ENCODE peak calls at places on chromosomes 1 and 21, in seven cellular contexts. A is GM23338, U is HCT116, L is SK-N-SH, D is A549, J is GM12878, T is K562. Z is an unnamed sample.

GRCh38 chr1:12001996-12002493 is 17.3 kb upstream of the MIIP start:
- DNase-seq in A (no peak), U (peak; percentile 19), L (no peak), D (peak; percentile 21), J (no peak), T (no peak), Z (no peak)

GRCh38 chr1:86913399-86913895 is 479 bp downstream of the SELENOF start:
- DNase-seq in A (peak; percentile 37), U (no peak), L (no peak), D (peak; percentile 2), J (peak; percentile 52), T (peak; percentile 16), Z (no peak)

GRCh38 chr1:233364695-233365539 is 37.4 kb downstream of the MAP3K21 start:
- DNase-seq in A (peak; percentile 20), U (no peak), L (peak; percentile 34), D (peak; percentile 49), J (no peak), T (peak; percentile 35), Z (peak; percentile 5)

GRCh38 chr1:207128336-207128921 is 24.4 kb downstream of the C4BPA start:
- DNase-seq in A (no peak), U (no peak), L (no peak), D (no peak), J (no peak), T (no peak), Z (no peak)

GRCh38 chr1:3992103-3992556 is 92.1 kb upstream of the C1orf174 start:
- DNase-seq in A (no peak), U (peak; percentile 13), L (no peak), D (peak; percentile 13), J (peak; percentile 5), T (no peak), Z (no peak)

GRCh38 chr1:184193451-184193850 is 141.9 kb downstream of the TSEN15 start:
- DNase-seq in A (no peak), U (no peak), L (no peak), D (no peak), J (no peak), T (no peak), Z (no peak)

GRCh38 chr21:28827422-28827821 is 165.3 kb downstream of the LTN1 start:
- DNase-seq in A (no peak), U (no peak), L (no peak), D (no peak), J (no peak), T (no peak), Z (no peak)

GRCh38 chr1:192445849-192446489 is 129.2 kb downstream of the RGS21 start:
- DNase-seq in A (peak; percentile 56), U (peak; percentile 15), L (no peak), D (peak; percentile 41), J (no peak), T (peak; percentile 36), Z (peak; percentile 22)

GRCh38 chr1:119006406-119007279 is 18.5 kb upstream of the TBX15 start:
- DNase-seq in A (peak; percentile 68), U (no peak), L (no peak), D (no peak), J (no peak), T (no peak), Z (no peak)

GRCh38 chr1:31696246-31696645 is 7.6 kb downstream of the COL16A1 start:
- DNase-seq in A (no peak), U (no peak), L (no peak), D (no peak), J (no peak), T (no peak), Z (no peak)

GRCh38 chr1:178542554-178543290 is 29.8 kb downstream of the TEX35 start:
- DNase-seq in A (peak; percentile 86), U (peak; percentile 43), L (peak; percentile 94), D (peak; percentile 78), J (peak; percentile 52), T (peak; percentile 94), Z (no peak)

GRCh38 chr1:205088341-205088740 is 4.1 kb upstream of the TMEM81 start:
- DNase-seq in A (no peak), U (no peak), L (no peak), D (no peak), J (no peak), T (no peak), Z (no peak)

GRCh38 chr1:92159593-92159992 is 58.1 kb upstream of the C1orf146 start:
- DNase-seq in A (no peak), U (no peak), L (no peak), D (no peak), J (no peak), T (no peak), Z (no peak)

GRCh38 chr21:27258222-27258621 is 291.3 kb upstream of the ADAMTS5 start:
- DNase-seq in A (no peak), U (no peak), L (no peak), D (no peak), J (no peak), T (no peak), Z (no peak)

GRCh38 chr1:223802602-223803001 is 43.1 kb downstream of the TP53BP2 start:
- DNase-seq in A (no peak), U (no peak), L (no peak), D (no peak), J (no peak), T (no peak), Z (no peak)

GRCh38 chr1:63269571-63269970 is 52.8 kb upstream of the FOXD3 start:
- DNase-seq in A (no peak), U (no peak), L (no peak), D (no peak), J (no peak), T (no peak), Z (no peak)

GRCh38 chr1:32972814-32973428 is 8.3 kb upstream of the RNF19B start:
- DNase-seq in A (peak; percentile 93), U (no peak), L (peak; percentile 91), D (no peak), J (no peak), T (no peak), Z (no peak)

GRCh38 chr1:241391926-241392710 is 35.1 kb upstream of the RGS7 start:
- DNase-seq in A (no peak), U (no peak), L (no peak), D (no peak), J (no peak), T (no peak), Z (no peak)

GRCh38 chr1:25973610-25974355 is 24.1 kb downstream of the PAFAH2 start:
- DNase-seq in A (no peak), U (no peak), L (no peak), D (no peak), J (no peak), T (no peak), Z (no peak)

GRCh38 chr1:28437260-28437923 is 67.9 kb downstream of the PHACTR4 start:
- DNase-seq in A (no peak), U (peak; percentile 50), L (no peak), D (peak; percentile 75), J (no peak), T (no peak), Z (peak; percentile 41)

GRCh38 chr1:228740991-228741390 is 5.7 kb downstream of the RHOU start:
- DNase-seq in A (no peak), U (no peak), L (no peak), D (no peak), J (no peak), T (no peak), Z (no peak)

GRCh38 chr1:94514095-94514727 is 27.3 kb downstream of the F3 start:
- DNase-seq in A (peak; percentile 72), U (peak; percentile 42), L (peak; percentile 20), D (peak; percentile 30), J (no peak), T (no peak), Z (peak; percentile 10)
- TF ChIP-seq REST in A (no peak), U (no peak), L (no peak), D (no peak), J (no peak), T (no peak), Z (no peak)

GRCh38 chr1:52848423-52848822 is 5.9 kb downstream of the ZYG11A start:
- DNase-seq in A (no peak), U (no peak), L (no peak), D (no peak), J (no peak), T (no peak), Z (no peak)

DNA sequence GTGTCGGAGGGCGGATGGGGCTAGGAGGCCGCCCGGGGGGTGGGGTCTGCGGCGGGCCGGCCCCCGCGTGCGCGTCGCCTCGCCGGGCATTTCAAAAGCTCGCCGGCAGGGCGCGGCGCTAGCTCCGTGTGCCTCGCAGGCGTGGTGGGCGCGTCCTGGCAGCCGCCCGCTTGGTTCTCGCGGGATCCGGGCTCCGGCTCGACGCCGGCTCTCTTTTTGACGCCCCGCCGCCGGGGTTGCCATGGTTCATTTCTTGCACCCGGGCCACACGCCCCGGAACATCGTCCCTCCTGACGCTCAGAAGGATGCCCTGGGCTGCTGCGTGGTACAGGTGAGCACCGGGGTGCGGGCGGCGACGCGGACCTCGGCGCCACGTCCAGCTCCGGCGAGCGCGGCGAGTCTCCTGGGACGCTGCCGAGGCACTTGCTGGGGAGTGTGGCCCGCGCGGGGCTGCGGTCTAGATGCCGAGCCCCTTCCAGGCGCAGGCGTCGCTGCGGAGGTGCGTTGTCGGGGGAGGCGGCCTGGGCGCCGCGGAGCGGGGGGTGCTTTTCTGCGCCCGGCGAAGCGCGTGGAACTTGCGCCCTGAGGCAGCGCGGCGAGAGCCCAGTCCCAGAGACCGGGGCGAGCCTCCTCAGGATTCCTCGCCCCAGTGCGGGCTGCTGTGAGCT is at the start of gene ZYG11A:
- DNase-seq in A (peak; percentile 93), U (no peak), L (peak; percentile 97), D (peak; percentile 91), J (no peak), T (peak; percentile 97), Z (no peak)
- TF ChIP-seq CTCF in A (no peak), U (no peak), L (no peak), D (no peak), J (peak; percentile 17), T (peak; percentile 63), Z (no peak)

DNA sequence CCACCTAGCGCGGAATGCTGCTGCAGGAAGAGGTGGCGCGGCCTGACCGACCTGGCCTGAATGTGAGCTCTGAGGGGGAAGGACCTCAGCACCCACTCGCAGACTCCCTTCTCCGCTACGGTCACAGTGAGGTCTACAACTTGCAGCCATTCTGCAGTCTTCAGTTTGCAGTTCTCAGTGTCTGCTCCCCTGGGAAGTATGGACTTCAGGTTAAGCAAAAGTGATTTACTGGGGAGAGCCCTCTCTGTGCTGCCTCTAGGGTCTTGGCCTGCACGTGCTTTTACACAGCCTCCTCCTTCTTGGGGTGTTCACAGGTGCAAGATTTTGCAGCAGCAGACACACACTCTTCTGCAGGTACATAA is 296.0 kb downstream of the OMA1 start:
- DNase-seq in A (no peak), U (no peak), L (no peak), D (no peak), J (no peak), T (no peak), Z (no peak)
- H3K4me3 ChIP-seq in A (peak overlapping the region; percentile 85), U (no peak overlapping the region), L (peak overlapping the region; percentile 44), D (no peak overlapping the region), J (no peak overlapping the region), T (no peak overlapping the region), Z (no peak overlapping the region)

GRCh38 chr1:78716186-78716585 is 66.6 kb downstream of the IFI44 start:
- DNase-seq in A (no peak), U (no peak), L (no peak), D (no peak), J (no peak), T (no peak), Z (no peak)
- TF ChIP-seq REST in A (no peak), U (no peak), L (no peak), D (no peak), J (no peak), T (no peak), Z (no peak)

Z was measured in Panc1.